ENCODE peak calls at places on chromosomes 11 and 22, in nine cellular contexts. One of them, this sample, is unnamed.

GRCh38 chr22:38230108-38230825 is 28.5 kb downstream of the MAFF start:
- DNase-seq in astrocyte of the cerebellum: no peak
- DNase-seq in activated effector memory CD4-positive, alpha-beta T cell treated with anti-CD3 and anti-CD28 coated beads, Interleukin-2, amount 50 U/mL, for 16 hours: peak
- DNase-seq in C1 segment of cervical spinal cord: no peak
- DNase-seq in HCEC 1CT: no peak
- DNase-seq in frontal cortex: no peak
- DNase-seq in stimulated activated CD4-positive, alpha-beta T cell treated with anti-CD3 and anti-CD28 coated beads, Interleukin-15, amount 100 ng/mL, for 24 hours: peak
- DNase-seq in NCI-H1092: no peak
- DNase-seq in activated T-helper 1 cell treated with anti-CD3 and anti-CD28 coated beads, Interleukin-2, amount 50 U/mL, for 16 hours: no peak
- DNase-seq in this sample: peak

GRCh38 chr11:82682003-82682751 is 51.5 kb downstream of the FAM181B start:
- DNase-seq in NCI-H1092: peak
- DNase-seq in HCEC 1CT: peak
- DNase-seq in frontal cortex: no peak
- DNase-seq in C1 segment of cervical spinal cord: no peak
- DNase-seq in astrocyte of the cerebellum: peak
- DNase-seq in activated T-helper 1 cell treated with anti-CD3 and anti-CD28 coated beads, Interleukin-2, amount 50 U/mL, for 16 hours: no peak
- DNase-seq in stimulated activated CD4-positive, alpha-beta T cell treated with anti-CD3 and anti-CD28 coated beads, Interleukin-15, amount 100 ng/mL, for 24 hours: no peak
- DNase-seq in activated effector memory CD4-positive, alpha-beta T cell treated with anti-CD3 and anti-CD28 coated beads, Interleukin-2, amount 50 U/mL, for 16 hours: no peak
- DNase-seq in this sample: peak

GRCh38 chr11:1750481-1750839 is at the start of gene IFITM10:
- DNase-seq in stimulated activated CD4-positive, alpha-beta T cell treated with anti-CD3 and anti-CD28 coated beads, Interleukin-15, amount 100 ng/mL, for 24 hours: no peak
- DNase-seq in NCI-H1092: no peak
- DNase-seq in C1 segment of cervical spinal cord: peak
- DNase-seq in frontal cortex: no peak
- DNase-seq in activated T-helper 1 cell treated with anti-CD3 and anti-CD28 coated beads, Interleukin-2, amount 50 U/mL, for 16 hours: no peak
- DNase-seq in HCEC 1CT: no peak
- DNase-seq in astrocyte of the cerebellum: no peak
- DNase-seq in activated effector memory CD4-positive, alpha-beta T cell treated with anti-CD3 and anti-CD28 coated beads, Interleukin-2, amount 50 U/mL, for 16 hours: no peak
- DNase-seq in this sample: no peak

GRCh38 chr11:117045196-117045595 is 53.0 kb downstream of the SIK3 start:
- DNase-seq in NCI-H1092: no peak
- DNase-seq in stimulated activated CD4-positive, alpha-beta T cell treated with anti-CD3 and anti-CD28 coated beads, Interleukin-15, amount 100 ng/mL, for 24 hours: no peak
- DNase-seq in frontal cortex: no peak
- DNase-seq in activated effector memory CD4-positive, alpha-beta T cell treated with anti-CD3 and anti-CD28 coated beads, Interleukin-2, amount 50 U/mL, for 16 hours: no peak
- DNase-seq in activated T-helper 1 cell treated with anti-CD3 and anti-CD28 coated beads, Interleukin-2, amount 50 U/mL, for 16 hours: no peak
- DNase-seq in astrocyte of the cerebellum: peak
- DNase-seq in HCEC 1CT: peak
- DNase-seq in C1 segment of cervical spinal cord: no peak
- DNase-seq in this sample: no peak

GRCh38 chr22:41919357-41920224 is 4.7 kb upstream of the SHISA8 start:
- DNase-seq in HCEC 1CT: no peak
- DNase-seq in C1 segment of cervical spinal cord: peak
- DNase-seq in astrocyte of the cerebellum: no peak
- DNase-seq in frontal cortex: peak
- DNase-seq in activated T-helper 1 cell treated with anti-CD3 and anti-CD28 coated beads, Interleukin-2, amount 50 U/mL, for 16 hours: no peak
- DNase-seq in activated effector memory CD4-positive, alpha-beta T cell treated with anti-CD3 and anti-CD28 coated beads, Interleukin-2, amount 50 U/mL, for 16 hours: peak
- DNase-seq in NCI-H1092: no peak
- DNase-seq in stimulated activated CD4-positive, alpha-beta T cell treated with anti-CD3 and anti-CD28 coated beads, Interleukin-15, amount 100 ng/mL, for 24 hours: peak
- DNase-seq in this sample: no peak

GRCh38 chr22:16953206-16954059 is 54.6 kb downstream of the GAB4 start:
- DNase-seq in HCEC 1CT: no peak
- DNase-seq in NCI-H1092: no peak
- DNase-seq in C1 segment of cervical spinal cord: no peak
- DNase-seq in activated T-helper 1 cell treated with anti-CD3 and anti-CD28 coated beads, Interleukin-2, amount 50 U/mL, for 16 hours: no peak
- DNase-seq in frontal cortex: no peak
- DNase-seq in stimulated activated CD4-positive, alpha-beta T cell treated with anti-CD3 and anti-CD28 coated beads, Interleukin-15, amount 100 ng/mL, for 24 hours: no peak
- DNase-seq in astrocyte of the cerebellum: no peak
- DNase-seq in activated effector memory CD4-positive, alpha-beta T cell treated with anti-CD3 and anti-CD28 coated beads, Interleukin-2, amount 50 U/mL, for 16 hours: no peak
- DNase-seq in this sample: no peak

GRCh38 chr11:34148504-34149165 is 43.2 kb downstream of the NAT10 start:
- DNase-seq in stimulated activated CD4-positive, alpha-beta T cell treated with anti-CD3 and anti-CD28 coated beads, Interleukin-15, amount 100 ng/mL, for 24 hours: no peak
- DNase-seq in activated effector memory CD4-positive, alpha-beta T cell treated with anti-CD3 and anti-CD28 coated beads, Interleukin-2, amount 50 U/mL, for 16 hours: peak
- DNase-seq in NCI-H1092: no peak
- DNase-seq in C1 segment of cervical spinal cord: no peak
- DNase-seq in astrocyte of the cerebellum: no peak
- DNase-seq in frontal cortex: no peak
- DNase-seq in HCEC 1CT: no peak
- DNase-seq in activated T-helper 1 cell treated with anti-CD3 and anti-CD28 coated beads, Interleukin-2, amount 50 U/mL, for 16 hours: no peak
- DNase-seq in this sample: no peak

GRCh38 chr22:41995211-41995610 is 3.4 kb upstream of the WBP2NL start:
- DNase-seq in astrocyte of the cerebellum: no peak
- DNase-seq in stimulated activated CD4-positive, alpha-beta T cell treated with anti-CD3 and anti-CD28 coated beads, Interleukin-15, amount 100 ng/mL, for 24 hours: no peak
- DNase-seq in activated effector memory CD4-positive, alpha-beta T cell treated with anti-CD3 and anti-CD28 coated beads, Interleukin-2, amount 50 U/mL, for 16 hours: no peak
- DNase-seq in frontal cortex: no peak
- DNase-seq in NCI-H1092: no peak
- DNase-seq in HCEC 1CT: no peak
- DNase-seq in activated T-helper 1 cell treated with anti-CD3 and anti-CD28 coated beads, Interleukin-2, amount 50 U/mL, for 16 hours: no peak
- DNase-seq in C1 segment of cervical spinal cord: no peak
- DNase-seq in this sample: no peak

GRCh38 chr22:50684986-50685385 is 12.4 kb downstream of the SHANK3 start:
- DNase-seq in activated T-helper 1 cell treated with anti-CD3 and anti-CD28 coated beads, Interleukin-2, amount 50 U/mL, for 16 hours: no peak
- DNase-seq in NCI-H1092: no peak
- DNase-seq in HCEC 1CT: peak
- DNase-seq in C1 segment of cervical spinal cord: no peak
- DNase-seq in astrocyte of the cerebellum: peak
- DNase-seq in stimulated activated CD4-positive, alpha-beta T cell treated with anti-CD3 and anti-CD28 coated beads, Interleukin-15, amount 100 ng/mL, for 24 hours: no peak
- DNase-seq in frontal cortex: no peak
- DNase-seq in activated effector memory CD4-positive, alpha-beta T cell treated with anti-CD3 and anti-CD28 coated beads, Interleukin-2, amount 50 U/mL, for 16 hours: no peak
- DNase-seq in this sample: peak

This sample was measured in dermis blood vessel endothelial cell.